ENCODE peak calls at places on chromosomes 2 and 18, in four cellular contexts. I is HCT116, T is GM23338, S is mesendoderm. A is an unnamed sample.

GRCh38 chr18:10041180-10041579 is 127.4 kb downstream of the VAPA start:
- DNase-seq in I (no peak), T (no peak), S (no peak), A (no peak)

GRCh38 chr2:131105950-131106801 is 1.0 kb downstream of the PLEKHB2 start:
- DNase-seq in I (no peak), T (peak), S (peak), A (peak)

GRCh38 chr2:144325086-144325485 is 194.8 kb downstream of the ZEB2 start:
- DNase-seq in I (no peak), T (no peak), S (no peak), A (no peak)

GRCh38 chr2:117832905-117833613 is 18.6 kb downstream of the DDX18 start:
- DNase-seq in I (no peak), T (peak), S (peak), A (peak)

GRCh38 chr2:109611467-109612095 is 2.2 kb downstream of the SEPTIN10 start:
- DNase-seq in I (no peak), T (no peak), S (no peak), A (no peak)

GRCh38 chr2:186575302-186575701 is 14.6 kb upstream of the ITGAV start:
- DNase-seq in I (peak), T (peak), S (peak), A (no peak)

GRCh38 chr2:165015052-165015642 is 59.8 kb upstream of the SLC38A11 start:
- DNase-seq in I (peak), T (peak), S (peak), A (peak)

GRCh38 chr2:11833601-11834000 is 87.2 kb downstream of the LPIN1 start:
- DNase-seq in I (no peak), T (no peak), S (no peak), A (no peak)

GRCh38 chr2:241935774-241936173 is 66.2 kb downstream of the RTP5 start:
- DNase-seq in I (no peak), T (no peak), S (no peak), A (no peak)

GRCh38 chr2:172373761-172374160 is 53.6 kb upstream of the ITGA6 start:
- DNase-seq in I (no peak), T (no peak), S (no peak), A (no peak)

GRCh38 chr2:23565814-23566213 is 180.8 kb downstream of the KLHL29 start:
- DNase-seq in I (no peak), T (no peak), S (no peak), A (no peak)

GRCh38 chr2:85291425-85292023 is 36.3 kb downstream of the TGOLN2 start:
- DNase-seq in I (no peak), T (no peak), S (no peak), A (no peak)

GRCh38 chr2:50484371-50484770 is 547.6 kb downstream of the NRXN1 start:
- DNase-seq in I (no peak), T (no peak), S (no peak), A (no peak)

GRCh38 chr18:79680891-79681339 is 1.3 kb downstream of the CTDP1 start:
- DNase-seq in I (no peak), T (no peak), S (no peak), A (no peak)

DNA sequence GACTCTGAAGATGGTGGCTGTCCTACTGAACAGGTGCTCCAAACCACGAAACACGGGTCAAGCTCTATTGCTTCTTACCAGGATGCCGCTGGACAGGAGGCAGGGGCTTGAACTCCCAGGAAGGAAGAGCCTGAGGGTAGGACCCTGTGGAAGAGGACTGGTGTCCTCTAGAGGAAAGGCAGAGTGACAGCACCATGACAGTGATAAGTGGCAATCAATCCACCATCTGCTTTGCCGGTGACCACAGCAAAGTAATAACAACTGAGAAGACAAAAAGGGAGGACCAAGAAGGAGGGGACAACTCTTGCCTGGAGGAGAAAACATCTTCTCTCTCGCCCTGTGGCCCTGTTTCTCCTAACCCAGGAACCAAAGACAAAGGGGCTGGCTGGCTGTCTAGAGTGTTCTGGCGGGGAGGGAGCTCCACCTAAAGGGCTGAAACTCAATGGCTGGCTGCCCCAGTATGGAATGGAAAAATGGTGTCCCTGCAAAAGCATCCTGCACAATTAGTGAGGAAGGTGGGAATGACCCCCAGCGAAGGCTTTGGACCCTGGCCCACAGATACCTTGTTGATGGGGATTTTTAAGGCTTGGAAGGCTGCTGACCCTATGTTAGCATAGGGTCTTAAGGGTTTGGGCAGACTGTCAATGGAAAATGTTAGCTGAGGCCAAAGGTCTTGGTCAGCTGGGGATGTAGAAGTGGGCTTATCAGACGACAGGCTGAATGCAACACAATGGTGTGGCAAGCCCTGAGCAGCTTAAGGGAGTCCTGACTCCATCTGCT is 35.4 kb downstream of the PROC start:
- DNase-seq in I (no peak), T (peak), S (peak), A (peak)
- H3K4me3 ChIP-seq in I (no peak), T (no peak), S (no peak), A (no peak)

GRCh38 chr2:8169443-8169842 is 512.4 kb upstream of the ID2 start:
- DNase-seq in I (no peak), T (no peak), S (no peak), A (no peak)

GRCh38 chr2:8165550-8165949 is 516.3 kb upstream of the ID2 start:
- DNase-seq in I (no peak), T (no peak), S (no peak), A (no peak)

GRCh38 chr2:8170552-8170951 is 511.3 kb upstream of the ID2 start:
- DNase-seq in I (no peak), T (no peak), S (no peak), A (no peak)

GRCh38 chr2:8168876-8169275 is 513.0 kb upstream of the ID2 start:
- DNase-seq in I (no peak), T (no peak), S (no peak), A (no peak)

GRCh38 chr2:8168007-8168717 is 513.7 kb upstream of the ID2 start:
- DNase-seq in I (no peak), T (no peak), S (no peak), A (no peak)
- H3K27ac ChIP-seq in I (no peak), T (no peak), S (no peak), A (no peak)

GRCh38 chr2:46564811-46565241 is 85.5 kb downstream of the TMEM247 start:
- DNase-seq in I (no peak), T (no peak), S (peak), A (no peak)
- H3K4me3 ChIP-seq in I (no peak), T (no peak), S (no peak), A (no peak)

GRCh38 chr2:99634234-99634633 is 144.4 kb upstream of the REV1 start:
- DNase-seq in I (no peak), T (no peak), S (no peak), A (no peak)

GRCh38 chr2:99635710-99636431 is 146.1 kb upstream of the REV1 start:
- DNase-seq in I (no peak), T (no peak), S (no peak), A (no peak)

GRCh38 chr2:99638791-99639190 is 149.0 kb upstream of the REV1 start:
- DNase-seq in I (no peak), T (no peak), S (no peak), A (no peak)

GRCh38 chr2:99637157-99637697 is 147.4 kb upstream of the REV1 start:
- DNase-seq in I (no peak), T (no peak), S (no peak), A (no peak)

GRCh38 chr2:99636432-99637034 is 146.7 kb upstream of the REV1 start:
- DNase-seq in I (no peak), T (no peak), S (no peak), A (no peak)
- H3K27ac ChIP-seq in I (no peak), T (no peak), S (no peak), A (no peak)

A was measured in neural progenitor cell.